ENCODE peak calls at places on chromosomes 7 and 10, in eight cellular contexts. One of them, this sample, is unnamed. For H3K4me1 and H3K36me3, the result is how much of the 10 kb centered on the place peaks cover.

GRCh38 chr10:789831-790701 is 100.6 kb upstream of the DIP2C start:
- DNase-seq in gastrocnemius medialis: no peak
- DNase-seq in cardiac muscle cell: no peak
- DNase-seq in IMR-90: no peak
- DNase-seq in GM23338: no peak
- DNase-seq in endodermal cell: peak
- DNase-seq in ovary: no peak
- DNase-seq in PC-9: no peak
- DNase-seq in this sample: peak

GRCh38 chr7:136947347-136947746 is 78.9 kb downstream of the CHRM2 start:
- DNase-seq in gastrocnemius medialis: no peak
- DNase-seq in cardiac muscle cell: peak
- DNase-seq in IMR-90: peak
- DNase-seq in GM23338: no peak
- DNase-seq in endodermal cell: no peak
- DNase-seq in ovary: no peak
- DNase-seq in PC-9: no peak
- DNase-seq in this sample: no peak

GRCh38 chr7:120052884-120053382 is 220.0 kb upstream of the KCND2 start:
- DNase-seq in gastrocnemius medialis: peak
- DNase-seq in cardiac muscle cell: peak
- DNase-seq in IMR-90: peak
- DNase-seq in GM23338: no peak
- DNase-seq in endodermal cell: no peak
- DNase-seq in ovary: peak
- DNase-seq in PC-9: peak
- DNase-seq in this sample: peak

GRCh38 chr10:130137077-130137448 is 872 bp downstream of the GLRX3 start:
- DNase-seq in gastrocnemius medialis: no peak
- DNase-seq in cardiac muscle cell: peak
- DNase-seq in IMR-90: peak
- DNase-seq in GM23338: no peak
- DNase-seq in endodermal cell: no peak
- DNase-seq in ovary: no peak
- DNase-seq in PC-9: no peak
- DNase-seq in this sample: no peak

GRCh38 chr7:46745700-46746090 is 824.6 kb upstream of the IGFBP3 start:
- DNase-seq in gastrocnemius medialis: no peak
- DNase-seq in cardiac muscle cell: peak
- DNase-seq in IMR-90: peak
- DNase-seq in GM23338: no peak
- DNase-seq in endodermal cell: no peak
- DNase-seq in ovary: no peak
- DNase-seq in PC-9: no peak
- DNase-seq in this sample: no peak

GRCh38 chr10:78196964-78197363 is 163.3 kb downstream of the RPS24 start:
- DNase-seq in gastrocnemius medialis: no peak
- DNase-seq in cardiac muscle cell: peak
- DNase-seq in IMR-90: peak
- DNase-seq in GM23338: no peak
- DNase-seq in endodermal cell: no peak
- DNase-seq in ovary: no peak
- DNase-seq in PC-9: no peak
- DNase-seq in this sample: no peak

GRCh38 chr7:98251251-98251843 is 685 bp downstream of the TECPR1 start:
- DNase-seq in gastrocnemius medialis: no peak
- DNase-seq in cardiac muscle cell: no peak
- DNase-seq in IMR-90: no peak
- DNase-seq in GM23338: peak
- DNase-seq in endodermal cell: no peak
- DNase-seq in ovary: no peak
- DNase-seq in PC-9: no peak
- DNase-seq in this sample: no peak

GRCh38 chr7:36987363-36987724 is 263.1 kb upstream of the AOAH start:
- DNase-seq in gastrocnemius medialis: no peak
- DNase-seq in cardiac muscle cell: no peak
- DNase-seq in IMR-90: no peak
- DNase-seq in GM23338: no peak
- DNase-seq in endodermal cell: no peak
- DNase-seq in ovary: no peak
- DNase-seq in PC-9: no peak
- DNase-seq in this sample: no peak

GRCh38 chr10:17214991-17215781 is 12.9 kb upstream of the VIM start:
- DNase-seq in gastrocnemius medialis: no peak
- DNase-seq in cardiac muscle cell: peak
- DNase-seq in IMR-90: peak
- DNase-seq in GM23338: no peak
- DNase-seq in endodermal cell: no peak
- DNase-seq in ovary: no peak
- DNase-seq in PC-9: no peak
- DNase-seq in this sample: no peak

GRCh38 chr7:5523052-5523711 is 99.5 kb upstream of the TNRC18 start:
- DNase-seq in gastrocnemius medialis: no peak
- DNase-seq in cardiac muscle cell: peak
- DNase-seq in IMR-90: peak
- DNase-seq in GM23338: peak
- DNase-seq in endodermal cell: peak
- DNase-seq in ovary: no peak
- DNase-seq in PC-9: peak
- DNase-seq in this sample: no peak

GRCh38 chr7:69388462-69389137 is 209.7 kb upstream of the AUTS2 start:
- DNase-seq in gastrocnemius medialis: no peak
- DNase-seq in cardiac muscle cell: no peak
- DNase-seq in IMR-90: no peak
- DNase-seq in GM23338: no peak
- DNase-seq in endodermal cell: peak
- DNase-seq in ovary: no peak
- DNase-seq in PC-9: no peak
- DNase-seq in this sample: no peak

GRCh38 chr7:30032310-30033125 is 4.3 kb downstream of the PLEKHA8 start:
- DNase-seq in gastrocnemius medialis: no peak
- DNase-seq in cardiac muscle cell: peak
- DNase-seq in IMR-90: peak
- DNase-seq in GM23338: no peak
- DNase-seq in endodermal cell: no peak
- DNase-seq in ovary: peak
- DNase-seq in PC-9: no peak
- DNase-seq in this sample: no peak

GRCh38 chr7:28669329-28669728 is 257.0 kb downstream of the CREB5 start:
- DNase-seq in gastrocnemius medialis: no peak
- DNase-seq in cardiac muscle cell: no peak
- DNase-seq in IMR-90: no peak
- DNase-seq in GM23338: no peak
- DNase-seq in endodermal cell: no peak
- DNase-seq in ovary: no peak
- DNase-seq in PC-9: no peak
- DNase-seq in this sample: no peak

GRCh38 chr10:37263304-37263703 is 137.9 kb downstream of the ANKRD30A start:
- DNase-seq in gastrocnemius medialis: no peak
- DNase-seq in cardiac muscle cell: no peak
- DNase-seq in IMR-90: no peak
- DNase-seq in GM23338: no peak
- DNase-seq in endodermal cell: no peak
- DNase-seq in ovary: no peak
- DNase-seq in PC-9: no peak
- DNase-seq in this sample: no peak

GRCh38 chr10:454860-455259 is 234.6 kb downstream of the DIP2C start:
- DNase-seq in gastrocnemius medialis: peak
- DNase-seq in cardiac muscle cell: peak
- DNase-seq in IMR-90: peak
- DNase-seq in GM23338: no peak
- DNase-seq in endodermal cell: no peak
- DNase-seq in ovary: peak
- DNase-seq in PC-9: peak
- DNase-seq in this sample: no peak

GRCh38 chr10:103612462-103613365 is 119.2 kb downstream of the NEURL1 start:
- DNase-seq in gastrocnemius medialis: peak
- DNase-seq in cardiac muscle cell: peak
- DNase-seq in IMR-90: peak
- DNase-seq in GM23338: no peak
- DNase-seq in endodermal cell: no peak
- DNase-seq in ovary: no peak
- DNase-seq in PC-9: no peak
- DNase-seq in this sample: no peak

GRCh38 chr10:20277820-20278219 is 461.6 kb downstream of the PLXDC2 start:
- DNase-seq in gastrocnemius medialis: no peak
- DNase-seq in cardiac muscle cell: no peak
- DNase-seq in IMR-90: no peak
- DNase-seq in GM23338: no peak
- DNase-seq in endodermal cell: no peak
- DNase-seq in ovary: no peak
- DNase-seq in PC-9: no peak
- DNase-seq in this sample: no peak

GRCh38 chr7:18993933-18994668 is 123.3 kb downstream of the TWIST1 start:
- DNase-seq in gastrocnemius medialis: no peak
- DNase-seq in cardiac muscle cell: peak
- DNase-seq in IMR-90: peak
- DNase-seq in GM23338: no peak
- DNase-seq in endodermal cell: no peak
- DNase-seq in ovary: no peak
- DNase-seq in PC-9: no peak
- DNase-seq in this sample: no peak

GRCh38 chr10:6083523-6084475 is 5.0 kb upstream of the RBM17 start:
- DNase-seq in gastrocnemius medialis: no peak
- DNase-seq in cardiac muscle cell: peak
- DNase-seq in IMR-90: peak
- DNase-seq in GM23338: no peak
- DNase-seq in endodermal cell: no peak
- DNase-seq in ovary: no peak
- DNase-seq in PC-9: no peak
- DNase-seq in this sample: no peak

GRCh38 chr7:85497999-85498398 is 311.1 kb upstream of the SEMA3D start:
- DNase-seq in gastrocnemius medialis: no peak
- DNase-seq in cardiac muscle cell: no peak
- DNase-seq in IMR-90: no peak
- DNase-seq in GM23338: no peak
- DNase-seq in endodermal cell: no peak
- DNase-seq in ovary: no peak
- DNase-seq in PC-9: no peak
- DNase-seq in this sample: no peak

GRCh38 chr7:139728203-139728602 is 49.6 kb downstream of the HIPK2 start:
- DNase-seq in gastrocnemius medialis: no peak
- DNase-seq in cardiac muscle cell: no peak
- DNase-seq in IMR-90: no peak
- DNase-seq in GM23338: no peak
- DNase-seq in endodermal cell: peak
- DNase-seq in ovary: no peak
- DNase-seq in PC-9: no peak
- DNase-seq in this sample: no peak
- H3K4me1 ChIP-seq in gastrocnemius medialis: half or more
- H3K4me1 ChIP-seq in cardiac muscle cell: under half
- H3K4me1 ChIP-seq in IMR-90: under half
- H3K4me1 ChIP-seq in GM23338: under half
- H3K4me1 ChIP-seq in endodermal cell: under half
- H3K4me1 ChIP-seq in ovary: under half
- H3K4me1 ChIP-seq in PC-9: half or more
- H3K4me1 ChIP-seq in this sample: half or more

GRCh38 chr10:96613565-96613964 is 26.8 kb upstream of the TM9SF3 start:
- DNase-seq in gastrocnemius medialis: no peak
- DNase-seq in cardiac muscle cell: no peak
- DNase-seq in IMR-90: peak
- DNase-seq in GM23338: no peak
- DNase-seq in endodermal cell: no peak
- DNase-seq in ovary: no peak
- DNase-seq in PC-9: no peak
- DNase-seq in this sample: no peak
- H3K36me3 ChIP-seq in gastrocnemius medialis: under half
- H3K36me3 ChIP-seq in cardiac muscle cell: under half
- H3K36me3 ChIP-seq in IMR-90: under half
- H3K36me3 ChIP-seq in GM23338: under half
- H3K36me3 ChIP-seq in endodermal cell: under half
- H3K36me3 ChIP-seq in ovary: under half
- H3K36me3 ChIP-seq in PC-9: under half
- H3K36me3 ChIP-seq in this sample: under half

GRCh38 chr7:114930829-114931655 is 9.1 kb downstream of the MDFIC start:
- DNase-seq in gastrocnemius medialis: no peak
- DNase-seq in cardiac muscle cell: peak
- DNase-seq in IMR-90: peak
- DNase-seq in GM23338: no peak
- DNase-seq in endodermal cell: no peak
- DNase-seq in ovary: no peak
- DNase-seq in PC-9: no peak
- DNase-seq in this sample: no peak
- H3K27ac ChIP-seq in gastrocnemius medialis: no peak
- H3K27ac ChIP-seq in cardiac muscle cell: no peak
- H3K27ac ChIP-seq in IMR-90: no peak
- H3K27ac ChIP-seq in GM23338: no peak
- H3K27ac ChIP-seq in endodermal cell: no peak
- H3K27ac ChIP-seq in ovary: no peak
- H3K27ac ChIP-seq in PC-9: no peak
- H3K27ac ChIP-seq in this sample: no peak

DNA sequence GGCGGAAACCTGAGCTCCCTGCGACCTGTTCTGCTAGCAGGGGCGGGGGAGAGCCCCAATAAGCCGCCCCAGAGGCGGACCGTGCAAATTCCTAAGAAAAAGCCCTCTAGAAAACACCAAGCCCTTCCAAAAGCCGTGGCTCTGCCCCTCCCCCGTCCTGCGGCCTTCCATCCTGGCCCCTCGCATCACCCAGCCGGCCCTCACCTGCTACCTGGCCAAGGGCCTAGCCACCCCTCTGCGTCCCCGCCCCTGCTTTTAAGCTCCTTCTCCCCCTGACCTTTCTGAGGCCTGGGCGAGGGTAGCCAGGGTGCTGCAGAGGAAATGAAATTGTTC is 24.9 kb downstream of the SKIDA1 start:
- DNase-seq in gastrocnemius medialis: no peak
- DNase-seq in cardiac muscle cell: no peak
- DNase-seq in IMR-90: no peak
- DNase-seq in GM23338: peak
- DNase-seq in endodermal cell: peak
- DNase-seq in ovary: no peak
- DNase-seq in PC-9: no peak
- DNase-seq in this sample: no peak
- H3K4me1 ChIP-seq in gastrocnemius medialis: under half
- H3K4me1 ChIP-seq in cardiac muscle cell: half or more
- H3K4me1 ChIP-seq in IMR-90: under half
- H3K4me1 ChIP-seq in GM23338: half or more
- H3K4me1 ChIP-seq in endodermal cell: under half
- H3K4me1 ChIP-seq in ovary: under half
- H3K4me1 ChIP-seq in PC-9: under half
- H3K4me1 ChIP-seq in this sample: under half

DNA sequence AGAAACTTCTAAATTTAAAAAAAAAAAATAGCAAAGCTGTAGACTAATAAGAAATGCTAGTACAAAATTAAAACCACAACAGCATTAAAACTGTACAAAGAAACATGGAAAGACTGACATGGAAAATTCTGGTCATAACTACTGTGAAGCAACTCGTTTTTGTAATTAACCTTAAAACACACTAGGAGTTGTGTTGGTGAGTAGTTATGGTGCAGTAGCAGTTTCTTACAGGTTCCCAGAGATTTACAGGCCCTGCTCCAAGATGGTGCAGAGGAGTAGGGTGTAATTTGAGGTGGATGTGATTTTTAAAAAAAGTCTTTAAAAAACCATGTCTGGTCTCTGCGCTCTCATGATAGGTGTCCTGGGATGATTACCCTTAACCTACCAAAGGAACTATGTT is 31.0 kb downstream of the TNKS2 start:
- DNase-seq in gastrocnemius medialis: no peak
- DNase-seq in cardiac muscle cell: no peak
- DNase-seq in IMR-90: no peak
- DNase-seq in GM23338: no peak
- DNase-seq in endodermal cell: no peak
- DNase-seq in ovary: no peak
- DNase-seq in PC-9: no peak
- DNase-seq in this sample: no peak
- H3K36me3 ChIP-seq in gastrocnemius medialis: under half
- H3K36me3 ChIP-seq in cardiac muscle cell: half or more
- H3K36me3 ChIP-seq in IMR-90: under half
- H3K36me3 ChIP-seq in GM23338: half or more
- H3K36me3 ChIP-seq in endodermal cell: half or more
- H3K36me3 ChIP-seq in ovary: under half
- H3K36me3 ChIP-seq in PC-9: under half
- H3K36me3 ChIP-seq in this sample: half or more

This sample was measured in right atrium auricular region.